ENCODE peak calls at places on chromosomes 2 and 18, in four cellular contexts. G is NCI-H1105, S is immature natural killer cell, J is NCI-H510A treated with DMSO at 0.1 percent for 48 hours. R is an unnamed sample.

GRCh38 chr2:173226899-173227692 is 127.6 kb upstream of the CDCA7 start:
- DNase-seq in G (no peak), S (no peak), J (peak), R (peak)

GRCh38 chr2:96114546-96114902 is 1.8 kb downstream of the ADRA2B start:
- DNase-seq in G (no peak), S (no peak), J (no peak), R (no peak)

GRCh38 chr2:240925576-240926515 is 19.7 kb downstream of the CROCC2 start:
- DNase-seq in G (no peak), S (no peak), J (no peak), R (peak)

GRCh38 chr18:54416459-54416858 is 58.8 kb downstream of the C18orf54 start:
- DNase-seq in G (no peak), S (no peak), J (no peak), R (no peak)

GRCh38 chr2:16150456-16151280 is 210.3 kb downstream of the MYCN start:
- DNase-seq in G (no peak), S (no peak), J (no peak), R (no peak)

GRCh38 chr2:69797836-69798465 is 31.5 kb upstream of the GMCL1 start:
- DNase-seq in G (no peak), S (no peak), J (no peak), R (no peak)

GRCh38 chr2:74528600-74529356 is 728 bp downstream of the AUP1 start:
- DNase-seq in G (no peak), S (no peak), J (no peak), R (no peak)

GRCh38 chr2:176001903-176002683 is at the start of gene LNPK:
- DNase-seq in G (peak), S (peak), J (peak), R (peak)

GRCh38 chr2:201807452-201807980 is 1.2 kb downstream of the CDK15 start:
- DNase-seq in G (no peak), S (no peak), J (no peak), R (no peak)

GRCh38 chr2:164221473-164221872 is 399.8 kb downstream of the GRB14 start:
- DNase-seq in G (no peak), S (no peak), J (no peak), R (no peak)

GRCh38 chr2:195498176-195498575 is 158.8 kb upstream of the SLC39A10 start:
- DNase-seq in G (no peak), S (peak), J (no peak), R (no peak)

GRCh38 chr18:7201096-7201495 is 29.8 kb upstream of the LRRC30 start:
- DNase-seq in G (no peak), S (no peak), J (no peak), R (no peak)

GRCh38 chr2:160515120-160515519 is 21.5 kb upstream of the RBMS1 start:
- DNase-seq in G (no peak), S (no peak), J (no peak), R (no peak)

GRCh38 chr2:238684362-238685326 is 163.2 kb upstream of the TWIST2 start:
- DNase-seq in G (no peak), S (no peak), J (no peak), R (no peak)

GRCh38 chr2:232310690-232311089 is 67.9 kb upstream of the ALPP start:
- DNase-seq in G (no peak), S (no peak), J (no peak), R (no peak)

GRCh38 chr2:9668686-9669338 is 38.0 kb upstream of the YWHAQ start:
- DNase-seq in G (peak), S (no peak), J (peak), R (no peak)

GRCh38 chr2:96926791-96927190 is 56.9 kb upstream of the SEMA4C start:
- DNase-seq in G (no peak), S (no peak), J (no peak), R (no peak)

GRCh38 chr2:85893428-85894258 is 4.9 kb upstream of the ST3GAL5 start:
- DNase-seq in G (no peak), S (no peak), J (no peak), R (no peak)

GRCh38 chr2:236600892-236601291 is 31.3 kb downstream of the ACKR3 start:
- DNase-seq in G (peak), S (no peak), J (peak), R (no peak)